ENCODE peak calls at places on chromosomes 4 and X, in ten cellular contexts. One of them, this sample, is unnamed.

GRCh38 chr4:71453516-71453915 is 114.7 kb downstream of the SLC4A4 start:
- DNase-seq in AG10803: no peak
- DNase-seq in K562: no peak
- DNase-seq in astrocyte of the cerebellum: no peak
- DNase-seq in neural progenitor cell: no peak
- DNase-seq in adrenal gland: no peak
- DNase-seq in AG04450: no peak
- DNase-seq in epithelial cell of esophagus: no peak
- DNase-seq in transverse colon: no peak
- DNase-seq in H7: no peak
- DNase-seq in this sample: no peak

GRCh38 chr4:92261256-92261655 is 42.5 kb upstream of the GRID2 start:
- DNase-seq in AG10803: no peak
- DNase-seq in K562: no peak
- DNase-seq in astrocyte of the cerebellum: no peak
- DNase-seq in neural progenitor cell: no peak
- DNase-seq in adrenal gland: no peak
- DNase-seq in AG04450: no peak
- DNase-seq in epithelial cell of esophagus: no peak
- DNase-seq in transverse colon: no peak
- DNase-seq in H7: no peak
- DNase-seq in this sample: no peak

GRCh38 chrX:121365572-121366161 is 318.3 kb downstream of the GLUD2 start:
- DNase-seq in AG10803: no peak
- DNase-seq in K562: peak; percentile 11
- DNase-seq in astrocyte of the cerebellum: no peak
- DNase-seq in neural progenitor cell: peak; percentile 19
- DNase-seq in adrenal gland: no peak
- DNase-seq in AG04450: no peak
- DNase-seq in epithelial cell of esophagus: no peak
- DNase-seq in transverse colon: peak; percentile 31
- DNase-seq in H7: no peak
- DNase-seq in this sample: no peak

GRCh38 chrX:40632199-40632598 is 9.0 kb downstream of the MPC1L start:
- DNase-seq in AG10803: no peak
- DNase-seq in K562: no peak
- DNase-seq in astrocyte of the cerebellum: no peak
- DNase-seq in neural progenitor cell: no peak
- DNase-seq in adrenal gland: no peak
- DNase-seq in AG04450: no peak
- DNase-seq in epithelial cell of esophagus: no peak
- DNase-seq in transverse colon: no peak
- DNase-seq in H7: no peak
- DNase-seq in this sample: no peak

GRCh38 chrX:9291666-9292065 is 173.2 kb upstream of the TBL1X start:
- DNase-seq in AG10803: no peak
- DNase-seq in K562: no peak
- DNase-seq in astrocyte of the cerebellum: no peak
- DNase-seq in neural progenitor cell: peak; percentile 77
- DNase-seq in adrenal gland: no peak
- DNase-seq in AG04450: no peak
- DNase-seq in epithelial cell of esophagus: no peak
- DNase-seq in transverse colon: no peak
- DNase-seq in H7: peak; percentile 89
- DNase-seq in this sample: no peak

GRCh38 chrX:40644175-40644574 is 3.2 kb downstream of the CXorf38 start:
- DNase-seq in AG10803: peak; percentile 72
- DNase-seq in K562: peak; percentile 12
- DNase-seq in astrocyte of the cerebellum: no peak
- DNase-seq in neural progenitor cell: no peak
- DNase-seq in adrenal gland: no peak
- DNase-seq in AG04450: no peak
- DNase-seq in epithelial cell of esophagus: no peak
- DNase-seq in transverse colon: no peak
- DNase-seq in H7: no peak
- DNase-seq in this sample: no peak

GRCh38 chr4:5462254-5462835 is 246.0 kb downstream of the EVC2 start:
- DNase-seq in AG10803: no peak
- DNase-seq in K562: no peak
- DNase-seq in astrocyte of the cerebellum: no peak
- DNase-seq in neural progenitor cell: no peak
- DNase-seq in adrenal gland: no peak
- DNase-seq in AG04450: no peak
- DNase-seq in epithelial cell of esophagus: no peak
- DNase-seq in transverse colon: no peak
- DNase-seq in H7: no peak
- DNase-seq in this sample: no peak

GRCh38 chr4:52260507-52261302 is 209.6 kb downstream of the SPATA18 start:
- DNase-seq in AG10803: no peak
- DNase-seq in K562: no peak
- DNase-seq in astrocyte of the cerebellum: no peak
- DNase-seq in neural progenitor cell: no peak
- DNase-seq in adrenal gland: no peak
- DNase-seq in AG04450: no peak
- DNase-seq in epithelial cell of esophagus: no peak
- DNase-seq in transverse colon: no peak
- DNase-seq in H7: no peak
- DNase-seq in this sample: no peak

GRCh38 chr4:7324651-7325121 is 110.0 kb downstream of the PSAPL1 start:
- DNase-seq in AG10803: no peak
- DNase-seq in K562: no peak
- DNase-seq in astrocyte of the cerebellum: no peak
- DNase-seq in neural progenitor cell: peak; percentile 48
- DNase-seq in adrenal gland: no peak
- DNase-seq in AG04450: no peak
- DNase-seq in epithelial cell of esophagus: no peak
- DNase-seq in transverse colon: no peak
- DNase-seq in H7: peak; percentile 70
- DNase-seq in this sample: no peak

GRCh38 chrX:46130246-46130645 is 415.0 kb downstream of the ZNF674 start:
- DNase-seq in AG10803: no peak
- DNase-seq in K562: no peak
- DNase-seq in astrocyte of the cerebellum: no peak
- DNase-seq in neural progenitor cell: peak; percentile 86
- DNase-seq in adrenal gland: no peak
- DNase-seq in AG04450: no peak
- DNase-seq in epithelial cell of esophagus: no peak
- DNase-seq in transverse colon: no peak
- DNase-seq in H7: no peak
- DNase-seq in this sample: peak; percentile 3

GRCh38 chrX:69429339-69430014 is 74.6 kb upstream of the NALF2 start:
- DNase-seq in AG10803: no peak
- DNase-seq in K562: no peak
- DNase-seq in astrocyte of the cerebellum: no peak
- DNase-seq in neural progenitor cell: no peak
- DNase-seq in adrenal gland: no peak
- DNase-seq in AG04450: no peak
- DNase-seq in epithelial cell of esophagus: no peak
- DNase-seq in transverse colon: no peak
- DNase-seq in H7: no peak
- DNase-seq in this sample: no peak

GRCh38 chrX:69430730-69431129 is 73.4 kb upstream of the NALF2 start:
- DNase-seq in AG10803: no peak
- DNase-seq in K562: no peak
- DNase-seq in astrocyte of the cerebellum: no peak
- DNase-seq in neural progenitor cell: no peak
- DNase-seq in adrenal gland: no peak
- DNase-seq in AG04450: no peak
- DNase-seq in epithelial cell of esophagus: no peak
- DNase-seq in transverse colon: no peak
- DNase-seq in H7: no peak
- DNase-seq in this sample: no peak

GRCh38 chrX:69428216-69428615 is 75.9 kb upstream of the NALF2 start:
- DNase-seq in AG10803: no peak
- DNase-seq in K562: no peak
- DNase-seq in astrocyte of the cerebellum: no peak
- DNase-seq in neural progenitor cell: no peak
- DNase-seq in adrenal gland: no peak
- DNase-seq in AG04450: no peak
- DNase-seq in epithelial cell of esophagus: no peak
- DNase-seq in transverse colon: no peak
- DNase-seq in H7: no peak
- DNase-seq in this sample: no peak

GRCh38 chrX:69431417-69431816 is 72.7 kb upstream of the NALF2 start:
- DNase-seq in AG10803: no peak
- DNase-seq in K562: no peak
- DNase-seq in astrocyte of the cerebellum: no peak
- DNase-seq in neural progenitor cell: no peak
- DNase-seq in adrenal gland: no peak
- DNase-seq in AG04450: no peak
- DNase-seq in epithelial cell of esophagus: no peak
- DNase-seq in transverse colon: no peak
- DNase-seq in H7: no peak
- DNase-seq in this sample: no peak
- H3K4me3 ChIP-seq in AG10803: no peak overlapping the region
- H3K4me3 ChIP-seq in K562: no peak overlapping the region
- H3K4me3 ChIP-seq in astrocyte of the cerebellum: no peak overlapping the region
- H3K4me3 ChIP-seq in neural progenitor cell: no peak overlapping the region
- H3K4me3 ChIP-seq in adrenal gland: no peak overlapping the region
- H3K4me3 ChIP-seq in AG04450: no peak overlapping the region
- H3K4me3 ChIP-seq in epithelial cell of esophagus: no peak overlapping the region
- H3K4me3 ChIP-seq in transverse colon: no peak overlapping the region
- H3K4me3 ChIP-seq in H7: no peak overlapping the region
- H3K4me3 ChIP-seq in this sample: no peak overlapping the region

GRCh38 chr4:56681849-56682175 is 716 bp upstream of the HOPX start:
- DNase-seq in AG10803: no peak
- DNase-seq in K562: no peak
- DNase-seq in astrocyte of the cerebellum: no peak
- DNase-seq in neural progenitor cell: no peak
- DNase-seq in adrenal gland: no peak
- DNase-seq in AG04450: no peak
- DNase-seq in epithelial cell of esophagus: no peak
- DNase-seq in transverse colon: no peak
- DNase-seq in H7: no peak
- DNase-seq in this sample: no peak
- H3K4me3 ChIP-seq in AG10803: no peak overlapping the region
- H3K4me3 ChIP-seq in K562: no peak overlapping the region
- H3K4me3 ChIP-seq in astrocyte of the cerebellum: no peak overlapping the region
- H3K4me3 ChIP-seq in neural progenitor cell: no peak overlapping the region
- H3K4me3 ChIP-seq in adrenal gland: no peak overlapping the region
- H3K4me3 ChIP-seq in AG04450: no peak overlapping the region
- H3K4me3 ChIP-seq in epithelial cell of esophagus: peak overlapping the region; percentile 64
- H3K4me3 ChIP-seq in transverse colon: peak overlapping the region; percentile 20
- H3K4me3 ChIP-seq in H7: no peak overlapping the region
- H3K4me3 ChIP-seq in this sample: no peak overlapping the region

GRCh38 chr4:84690481-84690880 is 107.6 kb downstream of the CDS1 start:
- DNase-seq in AG10803: no peak
- DNase-seq in K562: no peak
- DNase-seq in astrocyte of the cerebellum: no peak
- DNase-seq in neural progenitor cell: no peak
- DNase-seq in adrenal gland: no peak
- DNase-seq in AG04450: no peak
- DNase-seq in epithelial cell of esophagus: no peak
- DNase-seq in transverse colon: no peak
- DNase-seq in H7: no peak
- DNase-seq in this sample: no peak

GRCh38 chr4:84691800-84692199 is 108.9 kb downstream of the CDS1 start:
- DNase-seq in AG10803: no peak
- DNase-seq in K562: no peak
- DNase-seq in astrocyte of the cerebellum: no peak
- DNase-seq in neural progenitor cell: no peak
- DNase-seq in adrenal gland: no peak
- DNase-seq in AG04450: no peak
- DNase-seq in epithelial cell of esophagus: no peak
- DNase-seq in transverse colon: no peak
- DNase-seq in H7: no peak
- DNase-seq in this sample: no peak

GRCh38 chr4:84691170-84691691 is 108.3 kb downstream of the CDS1 start:
- DNase-seq in AG10803: peak; percentile 91
- DNase-seq in K562: peak; percentile 13
- DNase-seq in astrocyte of the cerebellum: peak; percentile 83
- DNase-seq in neural progenitor cell: no peak
- DNase-seq in adrenal gland: no peak
- DNase-seq in AG04450: peak; percentile 84
- DNase-seq in epithelial cell of esophagus: peak; percentile 94
- DNase-seq in transverse colon: no peak
- DNase-seq in H7: no peak
- DNase-seq in this sample: no peak

GRCh38 chr4:84685105-84685504 is 102.2 kb downstream of the CDS1 start:
- DNase-seq in AG10803: no peak
- DNase-seq in K562: no peak
- DNase-seq in astrocyte of the cerebellum: no peak
- DNase-seq in neural progenitor cell: no peak
- DNase-seq in adrenal gland: no peak
- DNase-seq in AG04450: no peak
- DNase-seq in epithelial cell of esophagus: no peak
- DNase-seq in transverse colon: no peak
- DNase-seq in H7: no peak
- DNase-seq in this sample: no peak

GRCh38 chr4:84688605-84689004 is 105.7 kb downstream of the CDS1 start:
- DNase-seq in AG10803: no peak
- DNase-seq in K562: no peak
- DNase-seq in astrocyte of the cerebellum: no peak
- DNase-seq in neural progenitor cell: no peak
- DNase-seq in adrenal gland: no peak
- DNase-seq in AG04450: no peak
- DNase-seq in epithelial cell of esophagus: no peak
- DNase-seq in transverse colon: no peak
- DNase-seq in H7: no peak
- DNase-seq in this sample: no peak
- H3K4me3 ChIP-seq in AG10803: no peak overlapping the region
- H3K4me3 ChIP-seq in K562: no peak overlapping the region
- H3K4me3 ChIP-seq in astrocyte of the cerebellum: no peak overlapping the region
- H3K4me3 ChIP-seq in neural progenitor cell: no peak overlapping the region
- H3K4me3 ChIP-seq in adrenal gland: no peak overlapping the region
- H3K4me3 ChIP-seq in AG04450: no peak overlapping the region
- H3K4me3 ChIP-seq in epithelial cell of esophagus: no peak overlapping the region
- H3K4me3 ChIP-seq in transverse colon: no peak overlapping the region
- H3K4me3 ChIP-seq in H7: no peak overlapping the region
- H3K4me3 ChIP-seq in this sample: no peak overlapping the region

GRCh38 chr4:39062499-39062898 is 467 bp downstream of the KLHL5 start:
- DNase-seq in AG10803: peak; percentile 40
- DNase-seq in K562: no peak
- DNase-seq in astrocyte of the cerebellum: no peak
- DNase-seq in neural progenitor cell: no peak
- DNase-seq in adrenal gland: no peak
- DNase-seq in AG04450: no peak
- DNase-seq in epithelial cell of esophagus: no peak
- DNase-seq in transverse colon: no peak
- DNase-seq in H7: no peak
- DNase-seq in this sample: no peak
- H3K4me3 ChIP-seq in AG10803: no peak overlapping the region
- H3K4me3 ChIP-seq in K562: no peak overlapping the region
- H3K4me3 ChIP-seq in astrocyte of the cerebellum: no peak overlapping the region
- H3K4me3 ChIP-seq in neural progenitor cell: peak overlapping the region; percentile 34
- H3K4me3 ChIP-seq in adrenal gland: no peak overlapping the region
- H3K4me3 ChIP-seq in AG04450: no peak overlapping the region
- H3K4me3 ChIP-seq in epithelial cell of esophagus: no peak overlapping the region
- H3K4me3 ChIP-seq in transverse colon: no peak overlapping the region
- H3K4me3 ChIP-seq in H7: no peak overlapping the region
- H3K4me3 ChIP-seq in this sample: no peak overlapping the region

DNA sequence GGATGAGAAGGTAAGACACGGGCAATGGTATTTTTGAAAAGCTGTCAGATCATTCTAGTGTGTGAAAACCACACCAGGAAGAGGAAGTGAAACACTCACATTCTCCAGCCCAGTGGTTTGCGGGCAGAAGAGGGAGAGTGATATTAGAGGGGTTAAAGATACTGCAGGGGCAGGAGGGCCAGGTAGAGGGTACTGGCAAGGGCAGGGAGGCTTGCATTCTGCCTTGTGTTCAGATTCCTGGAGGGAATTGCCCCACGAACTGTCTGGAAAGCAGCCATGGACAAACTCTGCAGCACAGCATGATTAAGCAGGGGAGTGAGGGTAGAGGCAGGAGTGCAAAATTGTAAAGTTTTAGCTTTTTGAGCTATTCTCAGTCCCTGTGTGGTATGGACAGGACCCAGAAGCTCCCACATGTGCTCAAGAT is 30.9 kb downstream of the NIPAL1 start:
- DNase-seq in AG10803: no peak
- DNase-seq in K562: no peak
- DNase-seq in astrocyte of the cerebellum: no peak
- DNase-seq in neural progenitor cell: no peak
- DNase-seq in adrenal gland: no peak
- DNase-seq in AG04450: no peak
- DNase-seq in epithelial cell of esophagus: no peak
- DNase-seq in transverse colon: peak; percentile 39
- DNase-seq in H7: no peak
- DNase-seq in this sample: no peak
- H3K4me3 ChIP-seq in AG10803: no peak overlapping the region
- H3K4me3 ChIP-seq in K562: no peak overlapping the region
- H3K4me3 ChIP-seq in astrocyte of the cerebellum: no peak overlapping the region
- H3K4me3 ChIP-seq in neural progenitor cell: no peak overlapping the region
- H3K4me3 ChIP-seq in adrenal gland: no peak overlapping the region
- H3K4me3 ChIP-seq in AG04450: no peak overlapping the region
- H3K4me3 ChIP-seq in epithelial cell of esophagus: no peak overlapping the region
- H3K4me3 ChIP-seq in transverse colon: no peak overlapping the region
- H3K4me3 ChIP-seq in H7: no peak overlapping the region
- H3K4me3 ChIP-seq in this sample: no peak overlapping the region

This sample was measured in cardiac muscle cell.